ENCODE peak calls at places on chromosomes 2 and 18, in four cellular contexts. S is MM.1S, J is SK-N-SH, N is HCT116. U is an unnamed sample. For H3K9me2, the result is how much of the 10 kb centered on the place peaks cover.

GRCh38 chr2:189144700-189145211 is 34.8 kb downstream of the COL5A2 start:
- DNase-seq in N (no peak), S (no peak), J (no peak), U (peak)

GRCh38 chr2:238938460-238939055 is 90.7 kb downstream of the TWIST2 start:
- DNase-seq in S (no peak), J (no peak), N (no peak), U (peak)

GRCh38 chr2:55045685-55046221 is 4.5 kb downstream of the RTN4 start:
- DNase-seq in J (no peak), N (no peak), S (no peak), U (peak)

GRCh38 chr2:205741256-205741978 is 59.1 kb downstream of the NRP2 start:
- DNase-seq in J (no peak), N (no peak), S (no peak), U (no peak)

GRCh38 chr2:231187736-231188505 is 10.5 kb upstream of the ARMC9 start:
- DNase-seq in N (no peak), J (peak), S (no peak), U (peak)

GRCh38 chr2:238096311-238097011 is 3.7 kb upstream of the ESPNL start:
- DNase-seq in J (peak), S (no peak), N (no peak), U (no peak)

GRCh38 chr2:73822276-73822675 is 6.5 kb upstream of the STAMBP start:
- DNase-seq in J (no peak), N (no peak), S (peak), U (no peak)

GRCh38 chr18:42929857-42930256 is 185.6 kb downstream of the RIT2 start:
- DNase-seq in S (no peak), J (no peak), N (no peak), U (peak)

GRCh38 chr2:44937688-44938240 is 3.7 kb upstream of the SIX3 start:
- DNase-seq in S (no peak), J (peak), N (peak), U (peak)

DNA sequence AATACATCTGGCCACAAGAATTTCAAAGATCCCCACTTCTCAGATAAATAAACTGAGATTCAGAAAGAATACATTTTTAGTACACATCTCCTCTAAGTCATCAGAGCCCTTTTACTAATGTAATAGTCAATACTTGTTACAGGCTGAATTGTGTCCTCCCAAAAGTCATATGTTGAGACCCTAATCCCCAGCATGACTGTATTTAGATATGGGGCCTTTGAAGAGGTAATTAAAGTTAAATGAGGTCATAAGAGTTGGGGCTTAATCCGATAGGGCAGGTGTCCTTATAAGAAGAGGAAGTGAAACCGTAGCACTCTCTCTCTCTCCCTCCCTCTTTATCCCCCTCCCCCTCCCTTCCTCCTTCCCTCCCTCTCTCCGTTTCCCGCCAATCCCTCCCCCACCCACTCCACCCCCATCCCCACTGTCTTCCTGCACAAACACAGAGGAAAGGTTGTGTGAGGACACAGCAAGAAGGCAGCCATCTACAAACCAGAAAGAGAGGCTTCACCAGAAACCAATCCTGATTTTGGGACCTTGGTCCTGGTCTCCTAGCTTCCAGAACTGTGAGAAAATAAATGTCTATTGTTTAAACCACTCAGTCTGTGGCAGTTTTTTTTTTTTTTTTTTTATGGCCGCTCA is 66.6 kb upstream of the ZNF397 start:
- DNase-seq in N (no peak), J (no peak), S (peak), U (no peak)
- H3K9ac ChIP-seq in N (no peak), J (no peak), S (no peak), U (no peak)

GRCh38 chr2:128640166-128640846 is 321.6 kb upstream of the HS6ST1 start:
- DNase-seq in S (no peak), J (no peak), N (no peak), U (peak)

GRCh38 chr2:128642316-128642715 is 323.6 kb upstream of the HS6ST1 start:
- DNase-seq in S (no peak), J (no peak), N (no peak), U (no peak)

GRCh38 chr2:128641421-128642095 is 322.9 kb upstream of the HS6ST1 start:
- DNase-seq in S (no peak), J (no peak), N (no peak), U (no peak)

GRCh38 chr2:128642801-128643200 is 324.1 kb upstream of the HS6ST1 start:
- DNase-seq in N (no peak), S (no peak), J (no peak), U (no peak)

DNA sequence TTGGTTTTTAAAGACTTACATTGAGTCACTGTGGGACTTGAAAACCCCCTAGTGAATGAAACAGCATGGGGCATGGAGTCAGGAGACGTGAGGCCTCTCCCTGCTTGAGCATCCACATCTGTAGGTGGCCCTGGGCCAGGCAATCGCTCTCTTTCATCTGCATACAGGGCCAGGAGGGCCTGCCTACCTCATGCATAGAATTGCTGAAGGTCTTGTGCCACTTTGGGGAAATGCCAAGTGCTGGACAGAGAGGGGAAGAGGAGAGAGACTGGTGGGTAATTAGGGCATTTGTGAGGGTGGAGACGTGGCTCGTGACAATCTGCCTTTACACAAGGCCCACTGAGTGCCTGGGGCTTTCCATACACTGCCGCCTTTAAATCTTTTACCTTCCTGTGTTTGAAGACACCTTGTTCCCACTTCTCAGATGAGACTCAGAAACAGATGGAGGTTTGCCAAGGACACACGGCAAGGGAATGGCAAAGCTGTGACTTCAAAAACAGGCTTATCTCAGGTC is 322.2 kb upstream of the HS6ST1 start:
- DNase-seq in S (no peak), N (no peak), J (no peak), U (no peak)
- H3K9me2 ChIP-seq in S (under half), N (under half), J (under half), U (under half)

GRCh38 chr18:75206637-75207297 is 2.2 kb downstream of the PTGR3 start:
- DNase-seq in J (no peak), S (no peak), N (no peak), U (no peak)

GRCh38 chr18:75208055-75208835 is 694 bp downstream of the PTGR3 start:
- DNase-seq in S (peak), N (no peak), J (peak), U (peak)

GRCh38 chr18:75208836-75209128 is 157 bp downstream of the PTGR3 start:
- DNase-seq in N (no peak), J (no peak), S (no peak), U (no peak)

GRCh38 chr18:75205760-75206109 is 3.2 kb downstream of the PTGR3 start:
- DNase-seq in J (no peak), N (no peak), S (no peak), U (no peak)

GRCh38 chr18:75207298-75208054 is 1.5 kb downstream of the PTGR3 start:
- DNase-seq in N (no peak), S (no peak), J (no peak), U (peak)
- H3K9ac ChIP-seq in N (peak), S (peak), J (peak), U (peak)

GRCh38 chr2:128639693-128640092 is 321.0 kb upstream of the HS6ST1 start:
- DNase-seq in J (no peak), S (no peak), N (no peak), U (peak)
- H3K9me2 ChIP-seq in J (under half), S (under half), N (under half), U (under half)

GRCh38 chr2:233089851-233090250 is 29.7 kb downstream of the INPP5D start:
- DNase-seq in S (no peak), J (no peak), N (no peak), U (no peak)

GRCh38 chr2:233094614-233095013 is 34.5 kb downstream of the INPP5D start:
- DNase-seq in S (no peak), J (no peak), N (no peak), U (no peak)

GRCh38 chr2:233091595-233092375 is 31.6 kb downstream of the INPP5D start:
- DNase-seq in S (no peak), N (no peak), J (no peak), U (no peak)

GRCh38 chr2:233093721-233094120 is 33.6 kb downstream of the INPP5D start:
- DNase-seq in N (no peak), J (no peak), S (no peak), U (no peak)

DNA sequence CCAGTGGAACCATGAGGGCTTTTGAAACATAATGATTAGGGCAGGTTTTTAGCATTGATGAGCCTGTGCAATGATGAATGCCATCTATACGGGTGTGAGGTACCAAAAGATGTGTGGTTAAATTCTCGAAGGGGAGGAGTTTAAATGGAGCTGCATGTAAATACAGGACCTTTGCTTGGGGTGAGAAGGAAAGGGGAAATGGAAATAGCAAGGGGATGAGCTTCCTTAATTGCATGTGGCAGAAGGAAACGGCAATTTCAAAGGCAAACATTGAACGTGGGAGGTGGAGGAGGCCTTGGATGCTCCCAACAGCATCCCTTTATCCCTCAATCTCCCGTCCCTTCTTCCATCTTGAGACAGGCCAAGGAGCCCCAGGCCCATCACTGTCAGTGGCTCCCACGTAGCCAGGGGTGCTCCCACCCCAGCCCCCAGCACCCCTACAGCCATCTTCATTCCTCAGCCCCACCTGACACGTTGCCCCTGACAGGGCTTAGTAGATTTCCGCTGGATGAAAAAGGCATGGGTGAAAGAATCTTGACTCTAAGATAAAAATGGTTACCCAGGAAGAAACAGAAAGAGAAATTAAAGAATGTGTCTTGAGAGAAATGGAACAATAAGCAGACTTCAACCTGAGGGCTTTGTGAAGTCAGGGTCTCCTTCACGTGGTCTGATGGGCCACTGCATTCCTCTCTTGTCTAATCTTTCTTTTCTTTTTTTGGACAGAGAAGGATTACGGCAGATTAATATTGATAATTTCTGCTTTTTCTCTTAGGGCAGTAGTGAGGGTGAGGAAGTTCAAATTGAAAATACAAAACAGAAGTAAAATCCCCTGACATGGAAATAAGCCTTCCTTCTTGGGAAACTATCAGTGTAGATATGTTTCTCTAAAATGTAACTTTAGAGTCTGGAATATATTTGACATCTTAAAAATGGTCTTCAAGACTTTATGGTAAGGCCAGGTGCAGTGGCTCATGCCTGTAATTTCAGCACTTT is 32.6 kb downstream of the INPP5D start:
- DNase-seq in S (no peak), J (no peak), N (no peak), U (no peak)
- H3K9ac ChIP-seq in S (no peak), J (no peak), N (no peak), U (no peak)

GRCh38 chr2:7992612-7993596 is 689.0 kb upstream of the ID2 start:
- DNase-seq in N (no peak), S (no peak), J (peak), U (peak)

GRCh38 chr2:7988440-7988839 is 693.4 kb upstream of the ID2 start:
- DNase-seq in J (no peak), S (no peak), N (no peak), U (no peak)

GRCh38 chr2:7987992-7988391 is 693.9 kb upstream of the ID2 start:
- DNase-seq in S (no peak), N (no peak), J (no peak), U (no peak)

GRCh38 chr2:7986431-7986830 is 695.4 kb upstream of the ID2 start:
- DNase-seq in J (no peak), S (no peak), N (no peak), U (no peak)

DNA sequence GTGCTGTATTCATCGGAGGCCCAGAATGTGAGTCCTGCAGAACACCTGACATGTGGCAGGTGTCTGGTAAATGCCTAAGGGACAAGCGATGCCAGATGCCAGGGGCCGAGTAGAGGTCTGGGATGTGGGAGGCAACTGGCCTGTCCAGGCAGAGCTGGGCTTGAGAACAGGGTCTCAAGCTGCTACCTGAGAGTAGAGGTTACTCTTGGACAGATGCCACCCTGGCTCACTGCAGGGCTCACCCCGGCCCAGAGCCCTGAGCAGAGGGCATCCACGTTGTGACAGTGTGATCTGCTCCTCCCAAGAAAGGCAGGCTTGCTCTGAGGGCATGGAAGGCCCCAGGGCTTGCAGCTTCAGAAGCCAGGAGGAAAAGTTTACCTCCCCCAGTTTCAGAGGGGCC is 692.0 kb upstream of the ID2 start:
- DNase-seq in S (no peak), J (no peak), N (no peak), U (no peak)
- H3K9me2 ChIP-seq in S (under half), J (under half), N (under half), U (under half)

GRCh38 chr2:210476194-210477128 is at the start of gene LANCL1:
- DNase-seq in N (peak), S (peak), J (peak), U (peak)

GRCh38 chr2:210477496-210477895 is 937 bp upstream of the LANCL1 start:
- DNase-seq in N (peak), J (peak), S (peak), U (peak)

GRCh38 chr2:210478661-210479060 is 2.1 kb upstream of the LANCL1 start:
- DNase-seq in S (no peak), J (no peak), N (no peak), U (no peak)

GRCh38 chr2:210474776-210475175 is 1.8 kb downstream of the LANCL1 start:
- DNase-seq in S (no peak), N (no peak), J (no peak), U (no peak)

GRCh38 chr2:210475726-210476125 is 833 bp downstream of the LANCL1 start:
- DNase-seq in J (peak), N (no peak), S (no peak), U (peak)
- H3K9ac ChIP-seq in J (peak), N (peak), S (peak), U (peak)

GRCh38 chr2:128636802-128637147 is 318.1 kb upstream of the HS6ST1 start:
- DNase-seq in S (no peak), J (no peak), N (no peak), U (no peak)

GRCh38 chr2:128638311-128638710 is 319.6 kb upstream of the HS6ST1 start:
- DNase-seq in S (no peak), N (no peak), J (no peak), U (no peak)

GRCh38 chr2:128637481-128638155 is 318.9 kb upstream of the HS6ST1 start:
- DNase-seq in N (no peak), J (no peak), S (no peak), U (peak)

GRCh38 chr2:128635361-128635900 is 316.8 kb upstream of the HS6ST1 start:
- DNase-seq in J (no peak), N (no peak), S (no peak), U (peak)

GRCh38 chr2:128638741-128639477 is 320.2 kb upstream of the HS6ST1 start:
- DNase-seq in S (no peak), N (no peak), J (peak), U (peak)
- H3K9me2 ChIP-seq in S (under half), N (under half), J (under half), U (under half)

GRCh38 chr2:85746313-85747004 is 7.3 kb upstream of the ATOH8 start:
- DNase-seq in N (no peak), S (no peak), J (no peak), U (peak)
- H3K9ac ChIP-seq in N (no peak), S (no peak), J (no peak), U (peak)